ENCODE peak calls at places on chromosomes 13 and 19, in five cellular contexts. I is NCI-H774; T is stimulated activated CD8-positive, alpha-beta memory T cell treated with anti-CD3 and anti-CD28 coated beads, Interleukin-2, amount 100 ng/mL, for 48 hours; H is GM23248; P is MCF 10A. D is an unnamed sample.

GRCh38 chr13:25857830-25858229 is 194.0 kb downstream of the SHISA2 start:
- DNase-seq in T (no peak), P (no peak), H (no peak), I (no peak), D (no peak)

GRCh38 chr19:40396886-40397567 is 7.0 kb upstream of the HIPK4 start:
- DNase-seq in I (no peak), H (no peak), P (no peak), T (no peak), D (no peak)

GRCh38 chr19:47240996-47241918 is 10.3 kb upstream of the BBC3 start:
- DNase-seq in H (peak), T (peak), I (peak), P (peak), D (peak)

GRCh38 chr19:16446108-16447014 is 25.4 kb downstream of the EPS15L1 start:
- DNase-seq in I (no peak), T (no peak), P (no peak), H (no peak), D (no peak)

GRCh38 chr19:1748703-1749341 is 4.5 kb upstream of the ONECUT3 start:
- DNase-seq in P (no peak), I (no peak), H (no peak), T (no peak), D (no peak)

GRCh38 chr19:40521276-40521675 is 54.5 kb downstream of the SPTBN4 start:
- DNase-seq in T (no peak), P (peak), H (peak), I (no peak), D (no peak)

GRCh38 chr13:79194272-79194671 is 211.8 kb downstream of the RBM26 start:
- DNase-seq in I (no peak), T (peak), P (no peak), H (no peak), D (no peak)

GRCh38 chr13:28199089-28199488 is 60.7 kb downstream of the PAN3 start:
- DNase-seq in H (no peak), T (no peak), P (no peak), I (no peak), D (no peak)

GRCh38 chr13:20848944-20849343 is 53.6 kb downstream of the XPO4 start:
- DNase-seq in H (no peak), P (no peak), I (no peak), T (no peak), D (no peak)

GRCh38 chr13:96299235-96299634 is 209.3 kb downstream of the HS6ST3 start:
- DNase-seq in I (no peak), T (no peak), H (no peak), P (no peak), D (no peak)

GRCh38 chr13:112053167-112053743 is 13.7 kb upstream of the SOX1 start:
- DNase-seq in I (no peak), H (no peak), P (no peak), T (no peak), D (no peak)

GRCh38 chr19:55613396-55613795 is 7.9 kb downstream of the ZNF865 start:
- DNase-seq in P (no peak), I (no peak), H (no peak), T (no peak), D (no peak)

GRCh38 chr13:90443268-90443667 is 904.2 kb upstream of the MIR17HG start:
- DNase-seq in H (no peak), T (no peak), I (no peak), P (no peak), D (no peak)

GRCh38 chr13:20402881-20403280 is 122.8 kb downstream of the CRYL1 start:
- DNase-seq in I (no peak), P (no peak), T (no peak), H (no peak), D (no peak)

GRCh38 chr13:113267642-113268405 is 29.2 kb upstream of the LAMP1 start:
- DNase-seq in P (no peak), I (no peak), H (no peak), T (no peak), D (no peak)

D was measured in NCI-H1436.